ENCODE peak calls at places on chromosomes 2 and 18, in seven cellular contexts. T is head of caudate nucleus; F is activated CD4-positive, alpha-beta T cell treated with anti-CD3 and anti-CD28 coated beads, Interleukin-2, amount 10 ng/mL, durations not matched to agents 7 days and 5 days; O is nephron progenitor cell; S is cardiac muscle cell; X is activated CD8-positive, alpha-beta memory T cell treated with anti-CD3 and anti-CD28 coated beads, Interleukin-2, amount 50 U/mL, for 48 hours; Z is thoracic aorta. N is an unnamed sample.

GRCh38 chr2:159677654-159678053 is 34.7 kb upstream of the MARCHF7 start:
- DNase-seq in T (no peak), F (no peak), O (no peak), S (no peak), X (no peak), Z (no peak), N (no peak)

GRCh38 chr18:3525870-3526420 is 76.0 kb downstream of the TGIF1 start:
- DNase-seq in T (peak; percentile 52), F (peak; percentile 61), O (no peak), S (no peak), X (peak; percentile 57), Z (no peak), N (no peak)

GRCh38 chr2:239630618-239631286 is 229.9 kb upstream of the HDAC4 start:
- DNase-seq in T (peak; percentile 20), F (no peak), O (no peak), S (no peak), X (no peak), Z (peak; percentile 38), N (no peak)

GRCh38 chr2:157229572-157229971 is 27.9 kb upstream of the GALNT5 start:
- DNase-seq in T (no peak), F (no peak), O (no peak), S (no peak), X (no peak), Z (no peak), N (no peak)

GRCh38 chr18:70046207-70046606 is 98.5 kb upstream of the CD226 start:
- DNase-seq in T (no peak), F (no peak), O (no peak), S (no peak), X (no peak), Z (no peak), N (no peak)

GRCh38 chr2:136383161-136383560 is 265.2 kb upstream of the CXCR4 start:
- DNase-seq in T (no peak), F (no peak), O (no peak), S (no peak), X (no peak), Z (no peak), N (no peak)

GRCh38 chr18:42893991-42894390 is 221.5 kb downstream of the RIT2 start:
- DNase-seq in T (no peak), F (no peak), O (no peak), S (no peak), X (no peak), Z (no peak), N (no peak)

GRCh38 chr18:54852780-54853675 is 24.8 kb downstream of the RAB27B start:
- DNase-seq in T (no peak), F (peak; percentile 21), O (no peak), S (no peak), X (no peak), Z (no peak), N (no peak)

GRCh38 chr2:221965806-221966205 is 333.0 kb downstream of the PAX3 start:
- DNase-seq in T (no peak), F (no peak), O (no peak), S (peak; percentile 73), X (no peak), Z (no peak), N (no peak)

GRCh38 chr2:186848873-186849578 is at the start of gene ZSWIM2:
- DNase-seq in T (peak; percentile 84), F (peak; percentile 18), O (peak; percentile 88), S (peak; percentile 83), X (peak; percentile 55), Z (peak; percentile 2), N (peak; percentile 75)

GRCh38 chr2:102606353-102606752 is 13.0 kb upstream of the SLC9A2 start:
- DNase-seq in T (no peak), F (no peak), O (no peak), S (no peak), X (no peak), Z (no peak), N (no peak)

GRCh38 chr2:2324565-2325101 is 6.4 kb downstream of the MYT1L start:
- DNase-seq in T (peak; percentile 70), F (no peak), O (peak; percentile 18), S (peak; percentile 2), X (no peak), Z (no peak), N (peak; percentile 43)

GRCh38 chr18:37457337-37457736 is 108.3 kb downstream of the CELF4 start:
- DNase-seq in T (no peak), F (no peak), O (peak; percentile 40), S (no peak), X (no peak), Z (no peak), N (no peak)

GRCh38 chr2:112794131-112794733 is 9.9 kb upstream of the IL1A start:
- DNase-seq in T (no peak), F (peak; percentile 27), O (no peak), S (no peak), X (no peak), Z (peak; percentile 15), N (no peak)

GRCh38 chr2:43539991-43540860 is 55.6 kb downstream of the THADA start:
- DNase-seq in T (no peak), F (no peak), O (no peak), S (no peak), X (no peak), Z (peak; percentile 75), N (no peak)

GRCh38 chr2:26273501-26273900 is 28.8 kb downstream of the HADHB start:
- DNase-seq in T (no peak), F (no peak), O (no peak), S (no peak), X (no peak), Z (no peak), N (no peak)

GRCh38 chr2:234459401-234460009 is 37.4 kb downstream of the ARL4C start:
- DNase-seq in T (no peak), F (no peak), O (no peak), S (no peak), X (no peak), Z (no peak), N (no peak)

GRCh38 chr18:12769644-12770440 is 67.0 kb downstream of the PSMG2 start:
- DNase-seq in T (no peak), F (no peak), O (no peak), S (no peak), X (peak; percentile 28), Z (no peak), N (no peak)

GRCh38 chr18:46281185-46282176 is 177.3 kb downstream of the HAUS1 start:
- DNase-seq in T (peak; percentile 71), F (peak; percentile 64), O (peak; percentile 81), S (peak; percentile 83), X (peak; percentile 77), Z (no peak), N (peak; percentile 68)

GRCh38 chr18:78984941-78985784 is 5.5 kb downstream of the SALL3 start:
- DNase-seq in T (no peak), F (peak; percentile 32), O (peak; percentile 55), S (peak; percentile 73), X (no peak), Z (no peak), N (peak; percentile 76)

GRCh38 chr18:72700961-72701710 is 157.0 kb upstream of the CBLN2 start:
- DNase-seq in T (no peak), F (no peak), O (no peak), S (peak; percentile 44), X (no peak), Z (no peak), N (no peak)

GRCh38 chr2:24107336-24107735 is 15.8 kb downstream of the PFN4 start:
- DNase-seq in T (no peak), F (no peak), O (no peak), S (no peak), X (no peak), Z (no peak), N (no peak)

GRCh38 chr2:21317131-21317530 is 193.4 kb downstream of the TDRD15 start:
- DNase-seq in T (peak; percentile 56), F (peak; percentile 34), O (peak; percentile 59), S (peak; percentile 87), X (peak; percentile 56), Z (peak; percentile 7), N (no peak)

GRCh38 chr2:3642521-3643215 is 15.3 kb upstream of the ALLC start:
- DNase-seq in T (peak; percentile 3), F (no peak), O (no peak), S (no peak), X (peak; percentile 39), Z (no peak), N (no peak)

GRCh38 chr2:130391058-130391871 is 35.4 kb downstream of the PTPN18 start:
- DNase-seq in T (peak; percentile 85), F (peak; percentile 72), O (peak; percentile 86), S (peak; percentile 86), X (peak; percentile 86), Z (no peak), N (peak; percentile 62)

GRCh38 chr18:76380791-76381405 is 114.1 kb downstream of the ZNF516 start:
- DNase-seq in T (no peak), F (no peak), O (peak; percentile 49), S (peak; percentile 57), X (no peak), Z (no peak), N (no peak)

GRCh38 chr2:58427572-58428285 is 186.6 kb upstream of the FANCL start:
- DNase-seq in T (peak; percentile 64), F (no peak), O (peak; percentile 71), S (peak; percentile 78), X (peak; percentile 49), Z (no peak), N (peak; percentile 17)

GRCh38 chr2:118251427-118251826 is 163.2 kb downstream of the INSIG2 start:
- DNase-seq in T (no peak), F (no peak), O (no peak), S (peak; percentile 76), X (peak; percentile 22), Z (no peak), N (no peak)

GRCh38 chr2:25023333-25023732 is 18.5 kb upstream of the EFR3B start:
- DNase-seq in T (no peak), F (no peak), O (no peak), S (no peak), X (no peak), Z (no peak), N (no peak)

GRCh38 chr18:12086249-12086648 is 7.4 kb upstream of the ANKRD62 start:
- DNase-seq in T (no peak), F (no peak), O (no peak), S (no peak), X (no peak), Z (no peak), N (no peak)